ENCODE peak calls at places on chromosome 22, in four cellular contexts. D is HCT116, K is HepG2, L is K562. T is an unnamed sample.

GRCh38 chr22:41469218-41469851 is 418 bp downstream of the ACO2 start:
- DNase-seq in D (no peak), K (no peak), L (no peak), T (no peak)

GRCh38 chr22:40345271-40345670 is 1.0 kb upstream of the ADSL start:
- DNase-seq in D (no peak), K (no peak), L (no peak), T (no peak)

GRCh38 chr22:19517919-19518567 is 6.2 kb downstream of the CLDN5 start:
- DNase-seq in D (no peak), K (no peak), L (no peak), T (no peak)

GRCh38 chr22:38477515-38477914 is 9.6 kb downstream of the KDELR3 start:
- DNase-seq in D (no peak), K (no peak), L (no peak), T (no peak)

GRCh38 chr22:19271856-19272535 is 19.5 kb downstream of the CLTCL1 start:
- DNase-seq in D (no peak), K (peak), L (no peak), T (no peak)

GRCh38 chr22:44407404-44408226 is 90.4 kb downstream of the RTL6 start:
- DNase-seq in D (no peak), K (no peak), L (no peak), T (no peak)

GRCh38 chr22:41382098-41382578 is 396 bp downstream of the TEF start:
- DNase-seq in D (no peak), K (no peak), L (peak), T (no peak)

GRCh38 chr22:17580461-17581031 is 17.2 kb downstream of the SLC25A18 start:
- DNase-seq in D (no peak), K (peak), L (peak), T (no peak)

GRCh38 chr22:20951932-20952380 is 15.1 kb upstream of the AIFM3 start:
- DNase-seq in D (no peak), K (peak), L (no peak), T (no peak)

GRCh38 chr22:27636716-27637503 is 164.6 kb downstream of the MN1 start:
- DNase-seq in D (no peak), K (no peak), L (no peak), T (no peak)

GRCh38 chr22:38454011-38454360 is 1.0 kb downstream of the KCNJ4 start:
- DNase-seq in D (no peak), K (no peak), L (no peak), T (no peak)

GRCh38 chr22:19510919-19511341 is 13.3 kb downstream of the CLDN5 start:
- DNase-seq in D (no peak), K (no peak), L (no peak), T (no peak)

GRCh38 chr22:43886231-43886630 is 5.6 kb downstream of the PNPLA5 start:
- DNase-seq in D (no peak), K (no peak), L (no peak), T (no peak)

GRCh38 chr22:44364750-44365118 is 52.0 kb upstream of the SHISAL1 start:
- DNase-seq in D (no peak), K (no peak), L (no peak), T (no peak)

GRCh38 chr22:39175127-39176066 is 22.9 kb upstream of the CBX7 start:
- DNase-seq in D (no peak), K (no peak), L (no peak), T (peak)

GRCh38 chr22:48807155-48807554 is 1020.5 kb downstream of the BRD1 start:
- DNase-seq in D (no peak), K (no peak), L (no peak), T (no peak)

GRCh38 chr22:17581056-17581455 is 17.8 kb downstream of the SLC25A18 start:
- DNase-seq in D (no peak), K (no peak), L (no peak), T (no peak)

GRCh38 chr22:19527861-19528417 is 3.7 kb upstream of the CLDN5 start:
- DNase-seq in D (no peak), K (no peak), L (peak), T (no peak)

GRCh38 chr22:17734197-17734596 is 40.1 kb downstream of the BID start:
- DNase-seq in D (no peak), K (no peak), L (no peak), T (no peak)

GRCh38 chr22:24516301-24516737 is 21.2 kb downstream of the UPB1 start:
- DNase-seq in D (no peak), K (peak), L (no peak), T (no peak)

GRCh38 chr22:32023251-32023827 is 19.7 kb upstream of the SLC5A1 start:
- DNase-seq in D (no peak), K (no peak), L (no peak), T (no peak)

GRCh38 chr22:44329179-44329796 is 16.5 kb upstream of the SHISAL1 start:
- DNase-seq in D (no peak), K (no peak), L (no peak), T (no peak)

GRCh38 chr22:19843107-19843856 is 11.4 kb downstream of the GNB1L start:
- DNase-seq in D (no peak), K (no peak), L (no peak), T (no peak)

GRCh38 chr22:40426671-40427070 is 56.3 kb downstream of the SGSM3 start:
- DNase-seq in D (no peak), K (no peak), L (no peak), T (no peak)

GRCh38 chr22:25564979-25565677 is 653 bp downstream of the GRK3 start:
- DNase-seq in D (no peak), K (no peak), L (peak), T (peak)

GRCh38 chr22:31753005-31753633 is 700 bp upstream of the DEPDC5 start:
- DNase-seq in D (no peak), K (peak), L (peak), T (peak)

GRCh38 chr22:44186121-44186510 is 5.4 kb downstream of the PARVG start:
- DNase-seq in D (no peak), K (no peak), L (no peak), T (no peak)

GRCh38 chr22:44074286-44074984 is 50.3 kb downstream of the PARVB start:
- DNase-seq in D (no peak), K (no peak), L (no peak), T (no peak)

GRCh38 chr22:32661737-32662586 is 139.5 kb upstream of the TIMP3 start:
- DNase-seq in D (no peak), K (no peak), L (no peak), T (no peak)

GRCh38 chr22:33450756-33451155 is 392.6 kb upstream of the SYN3 start:
- DNase-seq in D (no peak), K (no peak), L (no peak), T (no peak)

GRCh38 chr22:27419473-27419872 is 382.1 kb downstream of the MN1 start:
- DNase-seq in D (no peak), K (no peak), L (no peak), T (no peak)

GRCh38 chr22:27197071-27197470 is 539.7 kb downstream of the MIAT start:
- DNase-seq in D (no peak), K (no peak), L (no peak), T (no peak)

GRCh38 chr22:25930083-25930482 is 188.1 kb downstream of the MYO18B start:
- DNase-seq in D (no peak), K (no peak), L (no peak), T (no peak)

GRCh38 chr22:40345801-40346177 is 511 bp upstream of the ADSL start:
- DNase-seq in D (no peak), K (peak), L (peak), T (no peak)

GRCh38 chr22:30263883-30264282 is 2.8 kb downstream of the OSM start:
- DNase-seq in D (no peak), K (no peak), L (no peak), T (no peak)

GRCh38 chr22:30265131-30265720 is 1.4 kb downstream of the OSM start:
- DNase-seq in D (no peak), K (no peak), L (no peak), T (no peak)

GRCh38 chr22:30267382-30268302 is 991 bp upstream of the OSM start:
- DNase-seq in D (no peak), K (no peak), L (no peak), T (no peak)

GRCh38 chr22:30266445-30267381 is at the start of gene OSM:
- DNase-seq in D (no peak), K (no peak), L (no peak), T (no peak)

GRCh38 chr22:30265851-30266444 is 703 bp downstream of the OSM start:
- DNase-seq in D (no peak), K (no peak), L (peak), T (no peak)
- TF ChIP-seq FOSL1 in D (no peak), K (no peak), L (no peak), T (no peak)

GRCh38 chr22:46424496-46424895 is 89.0 kb downstream of the TRMU start:
- DNase-seq in D (no peak), K (no peak), L (no peak), T (no peak)

GRCh38 chr22:46419754-46420571 is 84.4 kb downstream of the TRMU start:
- DNase-seq in D (no peak), K (no peak), L (no peak), T (no peak)

GRCh38 chr22:46422896-46423295 is 87.4 kb downstream of the TRMU start:
- DNase-seq in D (no peak), K (no peak), L (no peak), T (no peak)

GRCh38 chr22:46418827-46419226 is 83.3 kb downstream of the TRMU start:
- DNase-seq in D (no peak), K (no peak), L (no peak), T (no peak)

DNA sequence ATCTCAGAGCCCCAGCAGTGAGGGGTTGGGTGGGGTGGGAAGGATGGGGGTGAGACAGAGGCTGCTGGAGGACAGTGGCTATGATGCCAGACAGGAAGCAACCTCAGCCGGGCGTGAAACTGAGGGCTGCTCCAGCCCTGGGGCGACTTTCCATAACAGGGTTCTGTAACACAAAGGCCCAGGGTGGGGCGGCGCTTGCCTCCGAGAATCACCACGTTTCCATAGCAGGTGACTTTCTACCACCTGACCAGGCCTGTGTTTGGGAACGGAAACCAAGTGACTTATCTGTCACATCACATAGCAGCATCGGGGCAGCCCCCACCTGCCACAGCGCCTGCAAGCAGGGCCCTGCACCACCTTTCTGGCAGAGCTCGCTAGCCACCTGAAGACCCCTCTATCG is 85.8 kb downstream of the TRMU start:
- DNase-seq in D (no peak), K (no peak), L (no peak), T (no peak)
- TF ChIP-seq MAX in D (no peak), K (no peak), L (no peak), T (no peak)

DNA sequence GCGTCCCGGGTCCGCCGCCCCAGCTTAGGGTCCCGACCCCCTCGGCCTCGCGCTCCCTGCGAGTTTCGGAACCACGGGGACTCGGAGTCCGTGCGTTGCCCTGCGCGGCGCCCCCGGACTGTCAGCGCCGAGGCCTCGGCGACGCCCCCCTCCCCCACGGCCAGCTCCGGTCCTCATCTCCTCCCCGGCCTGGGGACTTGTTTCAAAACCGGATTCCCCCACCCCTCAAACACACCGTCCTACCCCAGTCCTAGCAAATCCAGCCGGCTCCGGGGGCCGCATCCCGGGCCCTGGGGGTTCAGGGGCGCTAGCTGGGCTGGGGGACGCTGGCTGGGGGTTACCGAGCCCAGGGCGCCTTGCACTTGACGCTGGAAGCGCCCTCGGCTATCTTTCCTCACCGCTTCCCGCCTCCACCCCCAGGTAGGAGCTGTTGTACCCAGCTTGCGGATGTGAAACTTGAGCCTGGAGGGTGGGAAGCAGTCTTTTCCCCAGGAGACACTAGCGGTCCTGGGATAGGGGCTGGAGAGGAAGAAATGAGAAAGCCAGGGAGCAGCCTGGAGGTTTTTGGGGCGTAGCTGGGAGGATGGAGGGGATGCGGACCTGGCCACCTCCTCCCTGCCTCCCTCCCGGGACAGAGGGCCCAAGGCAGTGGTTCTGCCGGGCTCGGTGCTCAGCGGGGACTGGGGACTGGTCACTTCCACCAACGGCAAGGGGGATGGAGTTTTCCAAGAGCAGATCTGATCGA is 560 bp downstream of the FBLN1 start:
- DNase-seq in D (no peak), K (no peak), L (no peak), T (no peak)
- TF ChIP-seq FOSL1 in D (no peak), K (no peak), L (no peak), T (no peak)

GRCh38 chr22:42872821-42873220 is 15.7 kb upstream of the ARFGAP3 start:
- DNase-seq in D (no peak), K (no peak), L (no peak), T (no peak)
- TF ChIP-seq MAX in D (no peak), K (no peak), L (no peak), T (no peak)

DNA sequence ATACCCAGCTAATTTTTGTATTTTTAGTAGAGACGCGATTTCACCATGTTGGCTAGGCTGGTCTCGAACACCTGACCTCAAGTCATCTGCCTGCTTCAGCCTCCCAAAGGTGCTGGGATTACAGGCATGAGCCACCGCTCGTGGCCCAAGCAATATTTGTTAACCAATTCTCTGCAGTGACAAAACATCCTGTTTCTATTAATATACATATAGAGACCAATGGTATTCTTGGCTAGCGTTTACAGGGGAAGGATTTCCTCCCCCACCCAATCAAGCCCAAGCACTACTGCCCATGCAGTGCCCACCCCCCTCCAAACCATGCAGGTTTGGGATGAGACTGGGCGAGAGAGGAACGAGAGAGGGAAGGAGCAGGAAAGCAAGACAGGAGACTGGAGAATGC is 53.1 kb downstream of the APOL3 start:
- DNase-seq in D (no peak), K (no peak), L (no peak), T (no peak)
- TF ChIP-seq FOSL1 in D (no peak), K (no peak), L (no peak), T (no peak)

GRCh38 chr22:49924113-49924833 is 5.8 kb downstream of the CRELD2 start:
- DNase-seq in D (no peak), K (no peak), L (no peak), T (no peak)

GRCh38 chr22:49921508-49922278 is 3.3 kb downstream of the CRELD2 start:
- DNase-seq in D (no peak), K (no peak), L (no peak), T (no peak)

GRCh38 chr22:49922484-49922883 is 4.0 kb downstream of the CRELD2 start:
- DNase-seq in D (no peak), K (no peak), L (no peak), T (no peak)

GRCh38 chr22:49922926-49923325 is 4.5 kb downstream of the CRELD2 start:
- DNase-seq in D (no peak), K (no peak), L (no peak), T (no peak)

GRCh38 chr22:49923445-49923844 is 5.0 kb downstream of the CRELD2 start:
- DNase-seq in D (no peak), K (no peak), L (no peak), T (no peak)
- TF ChIP-seq MAX in D (no peak), K (no peak), L (no peak), T (no peak)

T was measured in H1.